ENCODE peak calls at places on chromosomes 6 and 20, in seven cellular contexts. S is pancreas, U is fibroblast of pulmonary artery, V is endodermal cell, E is AG04449, I is nephron progenitor cell, R is neural progenitor cell. K is an unnamed sample.

GRCh38 chr20:63183422-63184146 is 32.3 kb downstream of the YTHDF1 start:
- DNase-seq in S (peak), U (peak), V (peak), E (no peak), I (peak), R (peak), K (no peak)

GRCh38 chr6:29757701-29758293 is 34.6 kb downstream of the HLA-F start:
- DNase-seq in S (no peak), U (no peak), V (peak), E (no peak), I (no peak), R (no peak), K (no peak)

GRCh38 chr20:18144541-18145099 is 7.0 kb downstream of the KAT14 start:
- DNase-seq in S (no peak), U (no peak), V (peak), E (no peak), I (no peak), R (no peak), K (no peak)

GRCh38 chr6:160978141-160978926 is 13.2 kb upstream of the MAP3K4 start:
- DNase-seq in S (no peak), U (peak), V (no peak), E (peak), I (no peak), R (no peak), K (no peak)

GRCh38 chr6:139474145-139475108 is 100.0 kb upstream of the CITED2 start:
- DNase-seq in S (no peak), U (peak), V (peak), E (no peak), I (peak), R (peak), K (no peak)

GRCh38 chr20:53205046-53205445 is 232.9 kb downstream of the TSHZ2 start:
- DNase-seq in S (no peak), U (no peak), V (no peak), E (no peak), I (no peak), R (no peak), K (no peak)

GRCh38 chr6:111593516-111593824 is 12.2 kb downstream of the TRAF3IP2 start:
- DNase-seq in S (no peak), U (no peak), V (no peak), E (no peak), I (no peak), R (no peak), K (no peak)

GRCh38 chr6:1604347-1604990 is 5.2 kb upstream of the FOXC1 start:
- DNase-seq in S (peak), U (peak), V (peak), E (no peak), I (peak), R (peak), K (no peak)

GRCh38 chr6:108097882-108098281 is 23.3 kb upstream of the OSTM1 start:
- DNase-seq in S (no peak), U (peak), V (no peak), E (no peak), I (no peak), R (no peak), K (no peak)

GRCh38 chr6:110813813-110814487 is 1.3 kb downstream of the CDK19 start:
- DNase-seq in S (no peak), U (no peak), V (no peak), E (no peak), I (no peak), R (peak), K (no peak)

GRCh38 chr20:17919149-17919548 is 49.4 kb downstream of the SNX5 start:
- DNase-seq in S (no peak), U (no peak), V (no peak), E (no peak), I (no peak), R (no peak), K (no peak)

GRCh38 chr6:11241793-11242201 is 9.3 kb upstream of the NEDD9 start:
- DNase-seq in S (peak), U (peak), V (peak), E (no peak), I (peak), R (peak), K (no peak)
- TF ChIP-seq CTCF in S (peak), U (peak), V (peak), E (peak), I (peak), R (peak), K (peak)

DNA sequence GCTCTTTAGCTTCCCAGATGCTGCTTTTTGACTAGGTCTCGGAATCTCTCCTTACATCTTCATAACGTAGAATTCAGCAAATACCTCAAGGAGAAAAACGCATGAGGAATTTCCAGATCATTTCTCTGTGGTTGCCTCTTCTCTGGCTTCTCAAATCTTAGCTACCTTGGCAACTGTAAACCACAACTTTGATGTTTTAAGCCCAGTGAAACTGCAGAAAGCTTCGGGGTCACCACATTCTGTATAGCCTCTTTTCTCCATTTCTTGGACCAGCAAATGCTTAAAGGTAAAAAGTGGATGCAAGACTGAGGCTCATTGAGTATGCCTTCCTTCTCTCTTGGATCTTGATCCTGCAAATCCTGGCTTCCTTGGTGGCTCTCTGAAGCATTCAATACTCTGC is 125.5 kb upstream of the FBXL4 start:
- DNase-seq in S (no peak), U (no peak), V (no peak), E (no peak), I (no peak), R (no peak), K (no peak)
- TF ChIP-seq CTCF in S (no peak), U (no peak), V (no peak), E (no peak), I (no peak), R (no peak), K (no peak)

GRCh38 chr20:61785567-61785816 is 280.2 kb downstream of the TAF4 start:
- DNase-seq in S (no peak), U (no peak), V (no peak), E (no peak), I (no peak), R (no peak), K (no peak)

GRCh38 chr20:61788343-61788742 is 277.3 kb downstream of the TAF4 start:
- DNase-seq in S (no peak), U (no peak), V (no peak), E (no peak), I (no peak), R (no peak), K (no peak)

GRCh38 chr20:61789329-61789728 is 276.4 kb downstream of the TAF4 start:
- DNase-seq in S (no peak), U (no peak), V (no peak), E (no peak), I (no peak), R (no peak), K (no peak)

GRCh38 chr20:61784801-61785566 is 280.7 kb downstream of the TAF4 start:
- DNase-seq in S (no peak), U (no peak), V (no peak), E (no peak), I (no peak), R (no peak), K (no peak)

GRCh38 chr20:61786230-61786629 is 279.5 kb downstream of the TAF4 start:
- DNase-seq in S (no peak), U (no peak), V (no peak), E (no peak), I (no peak), R (peak), K (no peak)
- TF ChIP-seq CTCF in S (no peak), U (no peak), V (no peak), E (no peak), I (no peak), R (no peak), K (no peak)

GRCh38 chr6:33415831-33416230 is 2.1 kb downstream of the CUTA start:
- DNase-seq in S (no peak), U (no peak), V (no peak), E (no peak), I (no peak), R (no peak), K (no peak)

GRCh38 chr6:33416386-33417126 is 1.4 kb downstream of the CUTA start:
- DNase-seq in S (no peak), U (no peak), V (no peak), E (no peak), I (no peak), R (no peak), K (no peak)

GRCh38 chr6:33413200-33413599 is 2.4 kb downstream of the PHF1 start:
- DNase-seq in S (no peak), U (no peak), V (no peak), E (no peak), I (no peak), R (no peak), K (no peak)

GRCh38 chr6:33413601-33414120 is 2.8 kb downstream of the PHF1 start:
- DNase-seq in S (no peak), U (no peak), V (no peak), E (no peak), I (no peak), R (no peak), K (no peak)

GRCh38 chr6:33414592-33415271 is 3.2 kb downstream of the CUTA start:
- DNase-seq in S (no peak), U (no peak), V (peak), E (no peak), I (no peak), R (peak), K (no peak)
- TF ChIP-seq CTCF in S (no peak), U (peak), V (peak), E (peak), I (peak), R (peak), K (peak)